ENCODE peak calls at places on chromosomes 13 and 19, in ten cellular contexts. V is heart left ventricle, I is A549, G is IMR-90, R is stomach, Q is adrenal gland, J is ovary, C is uterus, A is upper lobe of left lung, H is HCT116. O is an unnamed sample.

GRCh38 chr13:80109313-80109712 is 231.6 kb downstream of the SPRY2 start:
- DNase-seq in Q (no peak), V (no peak), I (no peak), H (no peak), G (no peak), A (no peak), R (no peak), J (no peak), C (no peak), O (no peak)

GRCh38 chr19:39645800-39646411 is 9.8 kb upstream of the LGALS16 start:
- DNase-seq in V (no peak), H (no peak), I (no peak), J (no peak), R (no peak), A (no peak), C (no peak), G (peak; percentile 15), Q (no peak), O (no peak)

GRCh38 chr13:64755961-64756360 is 2474.2 kb downstream of the PCDH9 start:
- DNase-seq in C (no peak), R (no peak), A (no peak), Q (no peak), J (no peak), H (no peak), G (no peak), I (no peak), V (no peak), O (no peak)

GRCh38 chr13:112116187-112116950 is 49.4 kb downstream of the SOX1 start:
- DNase-seq in C (no peak), V (no peak), I (no peak), J (no peak), Q (no peak), A (no peak), H (no peak), G (no peak), R (peak; percentile 13), O (no peak)

GRCh38 chr13:97224544-97225324 is 2.6 kb downstream of the MBNL2 start:
- DNase-seq in G (peak; percentile 41), H (no peak), R (peak; percentile 70), Q (peak; percentile 36), A (no peak), J (peak; percentile 65), C (no peak), I (no peak), V (no peak), O (peak; percentile 46)

GRCh38 chr19:52138614-52139290 is 986 bp downstream of the ZNF616 start:
- DNase-seq in R (no peak), I (no peak), C (peak; percentile 20), G (peak; percentile 19), J (peak; percentile 24), H (no peak), V (peak; percentile 21), Q (peak; percentile 34), A (peak; percentile 28), O (peak; percentile 32)

GRCh38 chr13:59276436-59276835 is 887.3 kb downstream of the DIAPH3 start:
- DNase-seq in V (no peak), I (no peak), C (no peak), A (no peak), G (peak; percentile 29), H (no peak), R (no peak), J (no peak), Q (no peak), O (no peak)

GRCh38 chr13:36297259-36297599 is 385 bp downstream of the CCDC169 start:
- DNase-seq in H (no peak), V (no peak), Q (no peak), A (no peak), G (peak; percentile 25), R (no peak), C (no peak), J (peak; percentile 20), I (peak; percentile 24), O (no peak)

GRCh38 chr19:58355215-58355796 is 2.0 kb upstream of the A1BG start:
- DNase-seq in A (no peak), J (no peak), H (no peak), R (no peak), I (no peak), Q (no peak), C (no peak), G (no peak), V (no peak), O (no peak)

GRCh38 chr13:113726961-113727411 is 32.0 kb upstream of the TMEM255B start:
- DNase-seq in I (no peak), H (no peak), V (no peak), Q (peak; percentile 59), C (no peak), A (no peak), G (peak; percentile 31), J (no peak), R (no peak), O (peak; percentile 17)

GRCh38 chr13:100108913-100109507 is 20.1 kb downstream of the PCCA start:
- DNase-seq in G (peak; percentile 19), R (no peak), V (no peak), Q (no peak), H (no peak), J (no peak), A (no peak), C (no peak), I (no peak), O (no peak)

GRCh38 chr13:49810825-49811526 is 18.5 kb upstream of the KPNA3 start:
- DNase-seq in Q (peak; percentile 63), I (peak; percentile 43), H (no peak), C (no peak), G (peak; percentile 83), R (no peak), V (no peak), J (peak; percentile 32), A (no peak), O (no peak)

GRCh38 chr19:45768644-45769053 is 403 bp downstream of the SIX5 start:
- DNase-seq in R (peak; percentile 54), G (peak; percentile 41), H (no peak), Q (peak; percentile 67), J (no peak), C (no peak), I (peak; percentile 79), V (no peak), A (no peak), O (peak; percentile 45)

GRCh38 chr19:41218615-41219507 is at the start of gene AXL:
- DNase-seq in V (peak; percentile 83), Q (peak; percentile 88), R (peak; percentile 39), C (peak; percentile 83), H (peak; percentile 38), I (peak; percentile 90), J (peak; percentile 86), G (peak; percentile 86), A (peak; percentile 53), O (peak; percentile 83)

GRCh38 chr19:9507285-9507684 is 8.9 kb upstream of the ZNF560 start:
- DNase-seq in V (no peak), C (no peak), H (no peak), J (no peak), Q (no peak), G (no peak), R (no peak), A (no peak), I (no peak), O (no peak)
- H3K27ac ChIP-seq in V (no peak overlapping the region), C (no peak overlapping the region), H (no peak overlapping the region), J (no peak overlapping the region), Q (no peak overlapping the region), G (no peak overlapping the region), R (no peak overlapping the region), A (no peak overlapping the region), I (no peak overlapping the region), O (no peak overlapping the region)

GRCh38 chr13:73618275-73618865 is 515.8 kb downstream of the KLF12 start:
- DNase-seq in C (no peak), J (no peak), R (peak; percentile 49), G (no peak), A (peak; percentile 52), Q (no peak), I (peak; percentile 24), H (no peak), V (no peak), O (no peak)

GRCh38 chr13:73625562-73626339 is 508.5 kb downstream of the KLF12 start:
- DNase-seq in A (no peak), J (no peak), V (no peak), G (no peak), Q (no peak), H (no peak), I (no peak), C (no peak), R (no peak), O (no peak)

GRCh38 chr13:73623281-73623680 is 510.9 kb downstream of the KLF12 start:
- DNase-seq in R (no peak), V (no peak), H (no peak), C (no peak), I (no peak), A (no peak), J (no peak), Q (no peak), G (no peak), O (no peak)

GRCh38 chr13:73622375-73622774 is 511.8 kb downstream of the KLF12 start:
- DNase-seq in R (no peak), C (no peak), V (no peak), A (no peak), Q (no peak), J (no peak), G (no peak), I (no peak), H (no peak), O (no peak)
- TF ChIP-seq POLR2A in R (no peak), C (no peak), V (no peak), A (no peak), Q (no peak), J (no peak), G (no peak), I (no peak), H (no peak), O (no peak)

DNA sequence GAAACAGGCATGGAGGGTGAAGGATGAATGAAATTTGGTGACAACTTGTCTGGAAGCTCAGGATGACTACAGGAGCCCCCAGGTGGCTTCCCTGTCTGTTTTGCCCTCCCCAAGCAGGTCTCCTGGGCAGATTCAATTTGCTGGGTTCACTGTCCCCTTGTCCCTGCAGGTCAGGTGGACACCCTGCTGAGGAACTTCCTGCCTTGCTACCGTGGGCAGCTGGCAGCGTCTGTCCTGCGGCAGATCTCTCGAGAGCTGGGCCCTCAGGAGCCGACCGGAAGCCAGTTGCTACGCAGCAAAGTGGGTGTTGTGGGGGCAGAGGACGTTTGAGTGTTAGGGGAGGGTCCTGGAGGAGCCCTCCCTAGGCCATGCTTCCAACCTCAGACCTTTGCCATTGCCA is 19.1 kb downstream of the PGLS start:
- DNase-seq in R (no peak), V (no peak), A (no peak), C (no peak), I (no peak), J (no peak), H (no peak), G (no peak), Q (no peak), O (no peak)
- H3K27ac ChIP-seq in R (no peak overlapping the region), V (no peak overlapping the region), A (no peak overlapping the region), C (no peak overlapping the region), I (no peak overlapping the region), J (no peak overlapping the region), H (no peak overlapping the region), G (no peak overlapping the region), Q (no peak overlapping the region), O (no peak overlapping the region)

DNA sequence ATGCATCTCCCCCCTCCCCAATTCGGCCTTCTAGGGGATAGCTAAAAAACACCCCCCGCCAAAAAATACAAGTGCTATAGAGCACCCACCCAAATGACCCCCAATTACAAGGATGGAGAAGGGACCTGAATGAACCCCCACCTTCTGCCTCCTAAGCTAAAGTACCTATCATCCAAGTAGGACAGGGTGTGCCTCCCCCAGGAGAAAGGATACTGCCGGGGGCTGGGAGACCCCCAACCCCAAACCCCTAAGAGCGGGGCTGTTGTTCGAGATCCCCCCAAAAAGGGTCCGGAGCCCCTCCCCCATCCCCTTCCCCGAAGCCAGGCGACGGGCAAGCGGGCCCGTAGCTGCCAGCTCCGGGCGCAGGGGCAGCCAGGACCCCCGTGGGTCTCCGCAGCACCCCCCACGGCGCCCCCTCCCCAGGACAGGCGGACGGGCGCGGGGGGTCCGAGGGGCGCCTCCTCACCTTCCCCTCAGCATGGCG is 1.9 kb downstream of the ZC3H4 start:
- DNase-seq in I (no peak), J (no peak), C (no peak), R (no peak), G (no peak), V (no peak), A (no peak), H (no peak), Q (no peak), O (no peak)
- TF ChIP-seq POLR2A in I (no peak), J (no peak), C (no peak), R (no peak), G (no peak), V (no peak), A (no peak), H (no peak), Q (no peak), O (no peak)